ENCODE peak calls at places on chromosome 20, in four cellular contexts. One of them, this sample, is unnamed.

GRCh38 chr20:4358566-4358965 is 343.2 kb upstream of the RNF24 start:
- DNase-seq in AG04450: no peak
- DNase-seq in GM13977: no peak
- DNase-seq in fibroblast of mammary gland: no peak
- DNase-seq in this sample: no peak

GRCh38 chr20:5642155-5642981 is 107.8 kb upstream of the SHLD1 start:
- DNase-seq in AG04450: no peak
- DNase-seq in GM13977: no peak
- DNase-seq in fibroblast of mammary gland: peak
- DNase-seq in this sample: no peak

GRCh38 chr20:47278907-47279348 is 77.6 kb downstream of the ZMYND8 start:
- DNase-seq in AG04450: no peak
- DNase-seq in GM13977: no peak
- DNase-seq in fibroblast of mammary gland: peak
- DNase-seq in this sample: no peak

GRCh38 chr20:4898282-4898681 is 103.0 kb downstream of the SLC23A2 start:
- DNase-seq in AG04450: peak
- DNase-seq in GM13977: no peak
- DNase-seq in fibroblast of mammary gland: peak
- DNase-seq in this sample: no peak

GRCh38 chr20:59385461-59385860 is 85.0 kb downstream of the EDN3 start:
- DNase-seq in AG04450: no peak
- DNase-seq in GM13977: no peak
- DNase-seq in fibroblast of mammary gland: no peak
- DNase-seq in this sample: peak

GRCh38 chr20:61924211-61924857 is 141.3 kb downstream of the TAF4 start:
- DNase-seq in AG04450: no peak
- DNase-seq in GM13977: no peak
- DNase-seq in fibroblast of mammary gland: no peak
- DNase-seq in this sample: no peak

GRCh38 chr20:62496525-62497218 is 20.9 kb upstream of the GATA5 start:
- DNase-seq in AG04450: no peak
- DNase-seq in GM13977: peak
- DNase-seq in fibroblast of mammary gland: no peak
- DNase-seq in this sample: peak

GRCh38 chr20:44215125-44215524 is 4.6 kb upstream of the OSER1 start:
- DNase-seq in AG04450: peak
- DNase-seq in GM13977: peak
- DNase-seq in fibroblast of mammary gland: peak
- DNase-seq in this sample: peak

DNA sequence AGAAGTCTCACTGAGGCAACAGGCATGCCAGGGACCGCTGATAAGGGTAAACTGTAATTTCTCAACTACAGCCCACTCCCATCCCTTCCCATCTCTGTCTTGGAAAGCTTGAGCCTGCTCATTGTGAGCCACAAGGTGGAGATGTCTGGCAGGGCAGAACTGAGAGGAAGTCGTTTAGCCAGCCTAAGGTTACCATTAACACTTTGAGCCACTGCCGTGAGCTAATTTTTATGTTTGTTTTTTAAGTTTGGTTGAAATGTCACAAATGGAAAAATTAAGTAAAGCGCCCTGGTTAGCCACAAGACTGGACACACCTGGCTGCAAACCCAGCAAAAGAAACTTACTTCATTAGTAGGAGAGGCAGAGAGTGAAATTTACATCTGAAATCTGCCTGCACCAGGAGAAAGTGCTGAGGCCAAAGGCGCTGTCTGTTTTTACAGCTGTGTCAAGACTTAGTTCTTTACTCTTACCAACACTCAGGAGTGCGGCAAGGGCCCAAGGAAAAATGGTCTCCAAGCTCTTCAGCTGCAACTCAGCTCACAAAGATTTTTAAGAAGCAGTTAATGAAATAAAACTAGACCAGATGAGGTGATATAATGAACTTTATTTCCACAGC is 50.0 kb upstream of the FAM83C start:
- DNase-seq in AG04450: no peak
- DNase-seq in GM13977: no peak
- DNase-seq in fibroblast of mammary gland: peak
- DNase-seq in this sample: no peak
- TF ChIP-seq CTCF in AG04450: peak
- TF ChIP-seq CTCF in GM13977: peak
- TF ChIP-seq CTCF in fibroblast of mammary gland: peak
- TF ChIP-seq CTCF in this sample: no peak

DNA sequence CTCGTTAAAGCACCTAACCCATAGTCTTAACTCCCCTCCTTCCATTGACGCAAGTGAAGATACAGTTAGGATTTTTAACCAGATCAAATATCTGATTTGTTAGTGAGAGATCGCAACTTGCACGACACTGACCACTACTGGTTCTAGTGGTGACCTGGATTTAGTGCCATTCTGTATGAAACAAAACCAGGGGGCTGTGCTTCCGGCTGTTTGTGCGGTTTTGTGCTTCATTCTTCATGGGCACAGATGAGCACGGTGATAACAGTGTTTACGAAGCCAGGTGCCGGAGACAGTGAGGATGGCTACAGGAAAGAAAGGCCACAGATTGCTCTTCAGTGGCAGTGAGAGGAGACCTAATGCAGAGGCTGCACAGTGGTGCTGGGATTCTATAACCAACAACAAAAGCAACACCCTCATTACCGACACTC is 75.5 kb downstream of the NOL4L start:
- DNase-seq in AG04450: no peak
- DNase-seq in GM13977: no peak
- DNase-seq in fibroblast of mammary gland: peak
- DNase-seq in this sample: peak
- TF ChIP-seq CTCF in AG04450: peak
- TF ChIP-seq CTCF in GM13977: no peak
- TF ChIP-seq CTCF in fibroblast of mammary gland: peak
- TF ChIP-seq CTCF in this sample: no peak

GRCh38 chr20:25444556-25444955 is 37.1 kb downstream of the GINS1 start:
- DNase-seq in AG04450: no peak
- DNase-seq in GM13977: no peak
- DNase-seq in fibroblast of mammary gland: no peak
- DNase-seq in this sample: no peak
- TF ChIP-seq CTCF in AG04450: no peak
- TF ChIP-seq CTCF in GM13977: no peak
- TF ChIP-seq CTCF in fibroblast of mammary gland: no peak
- TF ChIP-seq CTCF in this sample: no peak

GRCh38 chr20:38471245-38471644 is 1.4 kb upstream of the RALGAPB start:
- DNase-seq in AG04450: no peak
- DNase-seq in GM13977: no peak
- DNase-seq in fibroblast of mammary gland: no peak
- DNase-seq in this sample: no peak

GRCh38 chr20:38471987-38472512 is 593 bp upstream of the RALGAPB start:
- DNase-seq in AG04450: no peak
- DNase-seq in GM13977: no peak
- DNase-seq in fibroblast of mammary gland: no peak
- DNase-seq in this sample: no peak

GRCh38 chr20:38477747-38478146 is 5.1 kb downstream of the RALGAPB start:
- DNase-seq in AG04450: no peak
- DNase-seq in GM13977: no peak
- DNase-seq in fibroblast of mammary gland: no peak
- DNase-seq in this sample: no peak

GRCh38 chr20:38473353-38473795 is 731 bp downstream of the RALGAPB start:
- DNase-seq in AG04450: no peak
- DNase-seq in GM13977: peak
- DNase-seq in fibroblast of mammary gland: peak
- DNase-seq in this sample: no peak

GRCh38 chr20:38472513-38473352 is at the start of gene RALGAPB:
- DNase-seq in AG04450: peak
- DNase-seq in GM13977: peak
- DNase-seq in fibroblast of mammary gland: peak
- DNase-seq in this sample: peak
- TF ChIP-seq CTCF in AG04450: peak
- TF ChIP-seq CTCF in GM13977: peak
- TF ChIP-seq CTCF in fibroblast of mammary gland: peak
- TF ChIP-seq CTCF in this sample: peak

GRCh38 chr20:50747275-50747674 is 15.9 kb downstream of the PARD6B start:
- DNase-seq in AG04450: no peak
- DNase-seq in GM13977: no peak
- DNase-seq in fibroblast of mammary gland: no peak
- DNase-seq in this sample: no peak

GRCh38 chr20:50746138-50746940 is 15.0 kb downstream of the PARD6B start:
- DNase-seq in AG04450: no peak
- DNase-seq in GM13977: no peak
- DNase-seq in fibroblast of mammary gland: peak
- DNase-seq in this sample: no peak

GRCh38 chr20:50743087-50743486 is 11.7 kb downstream of the PARD6B start:
- DNase-seq in AG04450: no peak
- DNase-seq in GM13977: no peak
- DNase-seq in fibroblast of mammary gland: no peak
- DNase-seq in this sample: no peak

GRCh38 chr20:50745634-50746137 is 14.3 kb downstream of the PARD6B start:
- DNase-seq in AG04450: no peak
- DNase-seq in GM13977: no peak
- DNase-seq in fibroblast of mammary gland: no peak
- DNase-seq in this sample: no peak

GRCh38 chr20:50744143-50744792 is 12.9 kb downstream of the PARD6B start:
- DNase-seq in AG04450: peak
- DNase-seq in GM13977: no peak
- DNase-seq in fibroblast of mammary gland: peak
- DNase-seq in this sample: no peak
- TF ChIP-seq CTCF in AG04450: peak
- TF ChIP-seq CTCF in GM13977: no peak
- TF ChIP-seq CTCF in fibroblast of mammary gland: peak
- TF ChIP-seq CTCF in this sample: no peak

GRCh38 chr20:11003341-11003740 is 329.5 kb upstream of the JAG1 start:
- DNase-seq in AG04450: no peak
- DNase-seq in GM13977: no peak
- DNase-seq in fibroblast of mammary gland: no peak
- DNase-seq in this sample: no peak
- TF ChIP-seq CTCF in AG04450: no peak
- TF ChIP-seq CTCF in GM13977: no peak
- TF ChIP-seq CTCF in fibroblast of mammary gland: no peak
- TF ChIP-seq CTCF in this sample: no peak

GRCh38 chr20:45297786-45298497 is 8.7 kb upstream of the RBPJL start:
- DNase-seq in AG04450: no peak
- DNase-seq in GM13977: no peak
- DNase-seq in fibroblast of mammary gland: no peak
- DNase-seq in this sample: no peak

GRCh38 chr20:45303586-45304463 is 2.8 kb upstream of the RBPJL start:
- DNase-seq in AG04450: no peak
- DNase-seq in GM13977: no peak
- DNase-seq in fibroblast of mammary gland: peak
- DNase-seq in this sample: peak

GRCh38 chr20:45299786-45300185 is 6.9 kb upstream of the RBPJL start:
- DNase-seq in AG04450: no peak
- DNase-seq in GM13977: no peak
- DNase-seq in fibroblast of mammary gland: no peak
- DNase-seq in this sample: no peak

GRCh38 chr20:45301824-45302251 is 4.8 kb upstream of the RBPJL start:
- DNase-seq in AG04450: no peak
- DNase-seq in GM13977: no peak
- DNase-seq in fibroblast of mammary gland: no peak
- DNase-seq in this sample: peak

DNA sequence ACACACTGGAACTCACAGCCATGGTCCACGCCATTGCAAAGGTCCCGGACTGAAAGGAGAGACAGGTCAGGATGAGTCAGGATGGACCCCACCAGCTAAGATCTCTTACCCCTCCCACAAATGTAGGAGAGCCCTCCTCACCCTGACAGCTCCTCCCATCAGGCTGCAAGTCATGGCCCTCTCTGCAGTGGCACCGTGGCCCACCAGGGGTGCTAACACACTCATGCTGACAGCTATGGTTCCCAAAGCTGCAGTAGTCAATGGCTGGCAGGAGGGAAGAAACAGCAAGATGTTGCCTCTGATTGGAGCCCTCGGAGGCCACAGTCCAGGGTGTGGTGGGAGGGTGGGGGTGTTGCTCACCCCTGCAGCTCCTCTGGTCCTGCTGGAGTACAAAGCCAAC is 5.7 kb upstream of the RBPJL start:
- DNase-seq in AG04450: no peak
- DNase-seq in GM13977: peak
- DNase-seq in fibroblast of mammary gland: peak
- DNase-seq in this sample: peak
- TF ChIP-seq CTCF in AG04450: peak
- TF ChIP-seq CTCF in GM13977: peak
- TF ChIP-seq CTCF in fibroblast of mammary gland: peak
- TF ChIP-seq CTCF in this sample: peak

DNA sequence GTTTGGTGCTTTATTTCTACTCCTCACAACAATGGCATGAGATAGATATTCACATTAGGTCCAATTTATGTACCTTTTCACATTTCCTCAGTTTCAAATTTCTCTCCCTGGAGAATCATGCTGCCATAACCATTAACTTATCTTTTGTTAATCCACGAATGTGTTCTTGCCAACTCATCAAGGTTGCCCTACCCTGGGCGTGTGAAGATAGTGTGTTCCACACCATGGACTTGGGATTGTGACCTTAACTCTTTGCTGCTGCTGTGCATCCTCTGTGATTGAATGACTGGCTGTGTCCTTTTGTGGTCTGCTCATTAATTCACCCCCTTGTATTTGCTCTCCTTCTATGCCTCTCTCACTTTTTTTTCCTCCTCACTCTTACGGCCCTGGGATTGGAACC is 34.2 kb upstream of the SNRPB2 start:
- DNase-seq in AG04450: no peak
- DNase-seq in GM13977: no peak
- DNase-seq in fibroblast of mammary gland: no peak
- DNase-seq in this sample: no peak
- TF ChIP-seq CTCF in AG04450: no peak
- TF ChIP-seq CTCF in GM13977: no peak
- TF ChIP-seq CTCF in fibroblast of mammary gland: no peak
- TF ChIP-seq CTCF in this sample: no peak

DNA sequence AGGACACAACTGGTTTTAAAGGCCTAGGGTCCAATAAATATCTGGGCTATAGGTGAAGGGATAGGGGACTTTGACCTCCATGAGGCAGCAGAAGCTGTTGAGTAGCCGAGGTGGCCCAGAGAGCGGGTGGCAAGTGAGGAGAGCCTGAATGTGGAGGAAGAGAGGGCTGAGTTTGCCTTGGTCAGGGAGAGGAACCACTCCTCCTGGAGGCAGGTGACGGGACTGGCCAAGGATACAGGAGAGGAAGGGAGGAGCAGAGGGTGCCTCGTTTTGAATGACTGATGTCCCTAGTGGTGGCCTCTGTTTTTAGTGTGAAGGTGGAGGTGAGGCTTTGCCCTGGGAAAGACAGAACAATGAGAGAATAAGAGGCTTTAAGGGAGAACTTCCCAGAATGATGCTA is 19.1 kb upstream of the AAR2 start:
- DNase-seq in AG04450: no peak
- DNase-seq in GM13977: no peak
- DNase-seq in fibroblast of mammary gland: no peak
- DNase-seq in this sample: no peak
- TF ChIP-seq CTCF in AG04450: no peak
- TF ChIP-seq CTCF in GM13977: no peak
- TF ChIP-seq CTCF in fibroblast of mammary gland: no peak
- TF ChIP-seq CTCF in this sample: no peak

GRCh38 chr20:52763321-52763853 is 208.8 kb upstream of the TSHZ2 start:
- DNase-seq in AG04450: no peak
- DNase-seq in GM13977: no peak
- DNase-seq in fibroblast of mammary gland: no peak
- DNase-seq in this sample: no peak

GRCh38 chr20:52761867-52762266 is 210.3 kb upstream of the TSHZ2 start:
- DNase-seq in AG04450: no peak
- DNase-seq in GM13977: no peak
- DNase-seq in fibroblast of mammary gland: peak
- DNase-seq in this sample: no peak

GRCh38 chr20:52760791-52761190 is 211.4 kb upstream of the TSHZ2 start:
- DNase-seq in AG04450: no peak
- DNase-seq in GM13977: no peak
- DNase-seq in fibroblast of mammary gland: no peak
- DNase-seq in this sample: no peak
- TF ChIP-seq CTCF in AG04450: no peak
- TF ChIP-seq CTCF in GM13977: no peak
- TF ChIP-seq CTCF in fibroblast of mammary gland: no peak
- TF ChIP-seq CTCF in this sample: no peak

This sample was measured in activated CD8-positive, alpha-beta T cell treated with anti-CD3 and anti-CD28 coated beads for 36 hours.